ENCODE peak calls at places on chromosomes 16 and 17, in eight cellular contexts. G is GM12892; A is WTC11; J is activated CD8-positive, alpha-beta memory T cell treated with anti-CD3 and anti-CD28 coated beads, Interleukin-2, amount 10 ng/mL, durations not matched to agents 7 days and 5 days; Q is activated CD8-positive, alpha-beta T cell treated with anti-CD3 and anti-CD28 coated beads for 36 hours; S is activated CD4-positive, alpha-beta T cell treated with anti-CD3 and anti-CD28 coated beads, Interleukin-2, amount 50 U/mL, for 48 hours; R is GM13977; T is foreskin fibroblast. M is an unnamed sample.

GRCh38 chr17:31824771-31825360 is 34.2 kb downstream of the COPRS start:
- DNase-seq in G (no peak), A (no peak), J (no peak), Q (no peak), S (no peak), R (no peak), T (peak; percentile 45), M (no peak)

GRCh38 chr16:12901204-12901596 is 198 bp upstream of the SHISA9 start:
- DNase-seq in G (no peak), A (peak; percentile 86), J (no peak), Q (no peak), S (no peak), R (no peak), T (no peak), M (no peak)

GRCh38 chr16:70789927-70790447 is 11.0 kb downstream of the VAC14 start:
- DNase-seq in G (no peak), A (no peak), J (no peak), Q (no peak), S (no peak), R (no peak), T (no peak), M (no peak)

GRCh38 chr16:26464576-26465266 is 602.0 kb upstream of the C16orf82 start:
- DNase-seq in G (no peak), A (peak; percentile 32), J (no peak), Q (peak; percentile 2), S (no peak), R (no peak), T (no peak), M (no peak)

GRCh38 chr17:63399316-63399715 is 46.8 kb downstream of the CYB561 start:
- DNase-seq in G (no peak), A (no peak), J (no peak), Q (no peak), S (no peak), R (no peak), T (peak; percentile 46), M (no peak)

GRCh38 chr17:58417300-58418092 is at the start of gene RNF43:
- DNase-seq in G (peak; percentile 72), A (peak; percentile 93), J (peak; percentile 90), Q (peak; percentile 96), S (peak; percentile 91), R (peak; percentile 88), T (peak; percentile 54), M (peak; percentile 80)

GRCh38 chr17:67862614-67863217 is 37.4 kb downstream of the BPTF start:
- DNase-seq in G (no peak), A (no peak), J (no peak), Q (no peak), S (no peak), R (no peak), T (no peak), M (no peak)

GRCh38 chr16:30183961-30184429 is 593 bp downstream of the CORO1A start:
- DNase-seq in G (peak; percentile 70), A (no peak), J (peak; percentile 95), Q (peak; percentile 88), S (peak; percentile 75), R (peak; percentile 81), T (no peak), M (peak; percentile 82)

GRCh38 chr17:8072339-8072726 is 15.2 kb downstream of the ALOX12B start:
- DNase-seq in G (no peak), A (peak; percentile 47), J (no peak), Q (no peak), S (no peak), R (no peak), T (no peak), M (no peak)

GRCh38 chr17:3766783-3767182 is 34.2 kb downstream of the ITGAE start:
- DNase-seq in G (no peak), A (no peak), J (peak; percentile 70), Q (peak; percentile 58), S (no peak), R (no peak), T (no peak), M (no peak)

GRCh38 chr17:6523809-6524355 is 32.5 kb downstream of the PITPNM3 start:
- DNase-seq in G (no peak), A (no peak), J (no peak), Q (no peak), S (no peak), R (no peak), T (no peak), M (no peak)

GRCh38 chr16:78705694-78706093 is 606.2 kb downstream of the WWOX start:
- DNase-seq in G (no peak), A (no peak), J (no peak), Q (peak; percentile 16), S (peak; percentile 11), R (peak; percentile 21), T (no peak), M (no peak)

GRCh38 chr17:10197721-10198508 is 491 bp downstream of the GAS7 start:
- DNase-seq in G (no peak), A (peak; percentile 47), J (no peak), Q (peak; percentile 8), S (no peak), R (no peak), T (no peak), M (no peak)

GRCh38 chr17:61389670-61390478 is 9.8 kb upstream of the TBX2 start:
- DNase-seq in G (no peak), A (peak; percentile 83), J (no peak), Q (peak; percentile 65), S (peak; percentile 64), R (peak; percentile 81), T (no peak), M (no peak)

GRCh38 chr17:74442670-74443515 is 11.0 kb downstream of the GPRC5C start:
- DNase-seq in G (no peak), A (peak; percentile 66), J (no peak), Q (peak; percentile 53), S (no peak), R (peak; percentile 78), T (no peak), M (no peak)

GRCh38 chr16:89581861-89582563 is 6.5 kb downstream of the CPNE7 start:
- DNase-seq in G (no peak), A (no peak), J (no peak), Q (no peak), S (no peak), R (no peak), T (peak; percentile 82), M (no peak)

GRCh38 chr17:31629696-31630470 is 229.2 kb downstream of the COPRS start:
- DNase-seq in G (no peak), A (no peak), J (no peak), Q (no peak), S (no peak), R (no peak), T (peak; percentile 96), M (no peak)

GRCh38 chr17:72602517-72603345 is 481.9 kb downstream of the SOX9 start:
- DNase-seq in G (no peak), A (peak; percentile 48), J (no peak), Q (no peak), S (no peak), R (no peak), T (peak; percentile 60), M (no peak)

GRCh38 chr17:61907361-61907760 is 20.4 kb downstream of the INTS2 start:
- DNase-seq in G (no peak), A (no peak), J (no peak), Q (no peak), S (no peak), R (no peak), T (no peak), M (no peak)

GRCh38 chr17:35011671-35012216 is 31.4 kb downstream of the LIG3 start:
- DNase-seq in G (no peak), A (no peak), J (no peak), Q (no peak), S (no peak), R (no peak), T (no peak), M (no peak)

GRCh38 chr17:69733171-69734014 is 318.9 kb downstream of the MAP2K6 start:
- DNase-seq in G (no peak), A (no peak), J (no peak), Q (no peak), S (no peak), R (no peak), T (peak; percentile 82), M (no peak)

GRCh38 chr16:10738231-10739077 is 5.2 kb upstream of the NUBP1 start:
- DNase-seq in G (peak; percentile 47), A (no peak), J (peak; percentile 85), Q (peak; percentile 78), S (peak; percentile 65), R (peak; percentile 69), T (peak; percentile 83), M (peak; percentile 44)

GRCh38 chr16:47726031-47726675 is 265.0 kb downstream of the PHKB start:
- DNase-seq in G (no peak), A (no peak), J (no peak), Q (no peak), S (no peak), R (no peak), T (no peak), M (no peak)

GRCh38 chr17:72270530-72270929 is 149.7 kb downstream of the SOX9 start:
- DNase-seq in G (no peak), A (no peak), J (no peak), Q (no peak), S (no peak), R (no peak), T (peak; percentile 29), M (no peak)

GRCh38 chr16:56936491-56936890 is 4.5 kb downstream of the HERPUD1 start:
- DNase-seq in G (no peak), A (no peak), J (no peak), Q (no peak), S (no peak), R (no peak), T (no peak), M (no peak)

GRCh38 chr17:59287452-59287851 is 44.0 kb upstream of the YPEL2 start:
- DNase-seq in G (no peak), A (no peak), J (no peak), Q (no peak), S (no peak), R (no peak), T (peak; percentile 4), M (no peak)

GRCh38 chr17:76543482-76544122 is 3.8 kb downstream of the PRCD start:
- DNase-seq in G (no peak), A (no peak), J (no peak), Q (no peak), S (no peak), R (no peak), T (no peak), M (no peak)

GRCh38 chr17:14052886-14053615 is 16.3 kb upstream of the COX10 start:
- DNase-seq in G (no peak), A (no peak), J (no peak), Q (no peak), S (no peak), R (no peak), T (no peak), M (no peak)

GRCh38 chr17:39599665-39600468 is 7.9 kb downstream of the NEUROD2 start:
- DNase-seq in G (no peak), A (no peak), J (no peak), Q (no peak), S (no peak), R (no peak), T (no peak), M (no peak)

GRCh38 chr17:45131616-45132301 is 556 bp downstream of the PLCD3 start:
- DNase-seq in G (no peak), A (peak; percentile 79), J (peak; percentile 63), Q (peak; percentile 57), S (peak; percentile 69), R (peak; percentile 73), T (no peak), M (no peak)

GRCh38 chr17:35605753-35606152 is 18.6 kb downstream of the AP2B1 start:
- DNase-seq in G (no peak), A (no peak), J (no peak), Q (no peak), S (no peak), R (no peak), T (peak; percentile 41), M (no peak)

GRCh38 chr17:8892338-8892690 is 24.8 kb upstream of the PIK3R6 start:
- DNase-seq in G (no peak), A (no peak), J (no peak), Q (no peak), S (no peak), R (peak; percentile 74), T (no peak), M (peak; percentile 60)

GRCh38 chr17:47995241-47995935 is 24.5 kb downstream of the CDK5RAP3 start:
- DNase-seq in G (no peak), A (peak; percentile 35), J (no peak), Q (no peak), S (no peak), R (no peak), T (no peak), M (no peak)

GRCh38 chr17:57121308-57122042 is 36.4 kb downstream of the AKAP1 start:
- DNase-seq in G (no peak), A (peak; percentile 70), J (no peak), Q (peak; percentile 28), S (no peak), R (peak; percentile 40), T (peak; percentile 28), M (no peak)